ENCODE peak calls at places on chromosomes 1 and 21, in seven cellular contexts. T is astrocyte, G is fibroblast of pulmonary artery, Y is heart left ventricle, Z is aorta, M is fibroblast of lung, W is foreskin fibroblast. N is an unnamed sample.

GRCh38 chr1:220294754-220295419 is 22.6 kb upstream of the RAB3GAP2 start:
- DNase-seq in T (peak; percentile 75), G (no peak), Y (no peak), Z (no peak), M (peak; percentile 80), W (no peak), N (peak; percentile 50)

GRCh38 chr1:101302831-101303511 is 66.2 kb downstream of the S1PR1 start:
- DNase-seq in T (peak; percentile 15), G (peak; percentile 39), Y (no peak), Z (no peak), M (peak; percentile 40), W (peak; percentile 66), N (peak; percentile 45)

GRCh38 chr21:33554236-33554981 is 11.6 kb downstream of the SON start:
- DNase-seq in T (no peak), G (no peak), Y (no peak), Z (no peak), M (no peak), W (no peak), N (no peak)

GRCh38 chr1:59177756-59178155 is 119.1 kb upstream of the FGGY start:
- DNase-seq in T (no peak), G (no peak), Y (no peak), Z (no peak), M (no peak), W (no peak), N (no peak)

GRCh38 chr1:176696109-176696508 is 233.1 kb downstream of the PAPPA2 start:
- DNase-seq in T (peak; percentile 42), G (peak; percentile 5), Y (no peak), Z (no peak), M (peak; percentile 56), W (peak; percentile 11), N (no peak)

GRCh38 chr21:35163381-35163780 is 114.3 kb upstream of the RUNX1 start:
- DNase-seq in T (peak; percentile 73), G (no peak), Y (no peak), Z (no peak), M (peak; percentile 79), W (peak; percentile 73), N (no peak)

GRCh38 chr1:208652300-208653160 is 408.3 kb upstream of the PLXNA2 start:
- DNase-seq in T (peak; percentile 44), G (peak; percentile 79), Y (peak; percentile 34), Z (peak; percentile 45), M (peak; percentile 56), W (peak; percentile 86), N (peak; percentile 76)

GRCh38 chr1:26555550-26555981 is 26.0 kb downstream of the RPS6KA1 start:
- DNase-seq in T (no peak), G (peak; percentile 34), Y (no peak), Z (no peak), M (no peak), W (no peak), N (no peak)

GRCh38 chr1:145729196-145729595 is 9.9 kb downstream of the CD160 start:
- DNase-seq in T (no peak), G (peak; percentile 21), Y (no peak), Z (no peak), M (no peak), W (peak; percentile 56), N (peak; percentile 37)

GRCh38 chr1:204592246-204592948 is 76.2 kb downstream of the MDM4 start:
- DNase-seq in T (no peak), G (no peak), Y (no peak), Z (no peak), M (no peak), W (no peak), N (no peak)

GRCh38 chr21:35323947-35324346 is 274.8 kb upstream of the RUNX1 start:
- DNase-seq in T (no peak), G (peak; percentile 19), Y (peak; percentile 57), Z (peak; percentile 56), M (peak; percentile 16), W (peak; percentile 63), N (peak; percentile 91)

GRCh38 chr1:48019714-48020315 is 22.6 kb upstream of the TRABD2B start:
- DNase-seq in T (no peak), G (peak; percentile 22), Y (peak; percentile 84), Z (peak; percentile 92), M (no peak), W (peak; percentile 31), N (peak; percentile 56)

GRCh38 chr1:155989242-155989991 is 11.1 kb upstream of the ARHGEF2 start:
- DNase-seq in T (no peak), G (peak; percentile 78), Y (peak; percentile 79), Z (peak; percentile 87), M (peak; percentile 50), W (peak; percentile 90), N (peak; percentile 84)

GRCh38 chr1:94602312-94602711 is 60.8 kb upstream of the F3 start:
- DNase-seq in T (peak; percentile 77), G (peak; percentile 64), Y (no peak), Z (no peak), M (peak; percentile 77), W (peak; percentile 30), N (no peak)

GRCh38 chr1:37792943-37793686 is 532 bp upstream of the MANEAL start:
- DNase-seq in T (no peak), G (no peak), Y (no peak), Z (no peak), M (no peak), W (no peak), N (no peak)

GRCh38 chr21:38295997-38296764 is 39.4 kb downstream of the KCNJ15 start:
- DNase-seq in T (no peak), G (peak; percentile 60), Y (no peak), Z (no peak), M (peak; percentile 36), W (peak; percentile 51), N (no peak)

GRCh38 chr1:232457607-232458006 is 172.3 kb downstream of the SIPA1L2 start:
- DNase-seq in T (no peak), G (no peak), Y (no peak), Z (no peak), M (no peak), W (no peak), N (no peak)

GRCh38 chr21:26093094-26093493 is 77.5 kb downstream of the APP start:
- DNase-seq in T (peak; percentile 34), G (peak; percentile 25), Y (no peak), Z (no peak), M (peak; percentile 41), W (peak; percentile 25), N (no peak)

GRCh38 chr1:235919127-235919796 is 52.6 kb upstream of the LYST start:
- DNase-seq in T (no peak), G (no peak), Y (no peak), Z (no peak), M (no peak), W (peak; percentile 83), N (no peak)

GRCh38 chr1:221724931-221725605 is 16.8 kb downstream of the DUSP10 start:
- DNase-seq in T (peak; percentile 85), G (peak; percentile 69), Y (peak; percentile 43), Z (peak; percentile 67), M (peak; percentile 88), W (peak; percentile 79), N (peak; percentile 72)

GRCh38 chr1:208857471-208857870 is 613.3 kb upstream of the PLXNA2 start:
- DNase-seq in T (no peak), G (no peak), Y (no peak), Z (no peak), M (no peak), W (no peak), N (no peak)

GRCh38 chr1:43547538-43548072 is 16.9 kb downstream of the PTPRF start:
- DNase-seq in T (no peak), G (no peak), Y (no peak), Z (no peak), M (no peak), W (no peak), N (no peak)

GRCh38 chr1:43546388-43547100 is 15.9 kb downstream of the PTPRF start:
- DNase-seq in T (no peak), G (no peak), Y (no peak), Z (no peak), M (no peak), W (no peak), N (no peak)

GRCh38 chr1:43543567-43543966 is 12.9 kb downstream of the PTPRF start:
- DNase-seq in T (no peak), G (no peak), Y (no peak), Z (no peak), M (no peak), W (no peak), N (no peak)

GRCh38 chr1:43545686-43546387 is 15.2 kb downstream of the PTPRF start:
- DNase-seq in T (no peak), G (no peak), Y (peak; percentile 54), Z (peak; percentile 77), M (no peak), W (peak; percentile 45), N (peak; percentile 44)

DNA sequence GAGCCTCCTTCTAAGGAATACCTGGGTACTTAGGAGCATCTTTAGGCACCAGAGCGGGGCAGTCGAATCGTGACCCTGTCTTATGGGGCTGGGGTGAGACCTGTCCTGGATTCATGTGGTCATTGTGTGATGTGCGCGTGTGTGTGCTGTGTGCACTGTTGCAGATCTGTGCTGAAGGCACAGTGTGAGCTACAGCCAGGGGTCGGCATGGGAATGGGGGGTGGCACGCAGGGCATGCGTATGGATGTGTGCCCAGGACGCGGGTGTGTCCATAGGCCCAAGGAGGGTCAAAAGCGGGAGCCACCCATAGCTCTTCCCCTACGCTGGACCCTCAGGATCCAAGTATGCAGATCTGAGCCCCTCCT is 14.6 kb downstream of the PTPRF start:
- DNase-seq in T (no peak), G (no peak), Y (no peak), Z (no peak), M (no peak), W (no peak), N (no peak)
- H3K4me3 ChIP-seq in T (no peak overlapping the region), G (no peak overlapping the region), Y (no peak overlapping the region), Z (no peak overlapping the region), M (no peak overlapping the region), W (no peak overlapping the region), N (no peak overlapping the region)

GRCh38 chr1:212007178-212007577 is 28.2 kb downstream of the INTS7 start:
- DNase-seq in T (no peak), G (no peak), Y (no peak), Z (no peak), M (no peak), W (no peak), N (no peak)
- H3K4me3 ChIP-seq in T (no peak overlapping the region), G (no peak overlapping the region), Y (no peak overlapping the region), Z (no peak overlapping the region), M (no peak overlapping the region), W (no peak overlapping the region), N (no peak overlapping the region)

GRCh38 chr1:9890224-9890731 is 19.8 kb downstream of the CTNNBIP1 start:
- DNase-seq in T (peak; percentile 93), G (peak; percentile 86), Y (peak; percentile 77), Z (peak; percentile 68), M (peak; percentile 96), W (peak; percentile 93), N (peak; percentile 88)

GRCh38 chr1:9889411-9889810 is 20.7 kb downstream of the CTNNBIP1 start:
- DNase-seq in T (no peak), G (no peak), Y (no peak), Z (no peak), M (no peak), W (no peak), N (no peak)

GRCh38 chr1:9891207-9891606 is 18.9 kb downstream of the CTNNBIP1 start:
- DNase-seq in T (peak; percentile 46), G (no peak), Y (no peak), Z (peak; percentile 12), M (peak; percentile 60), W (no peak), N (no peak)

GRCh38 chr1:9892563-9893528 is 17.2 kb downstream of the CTNNBIP1 start:
- DNase-seq in T (peak; percentile 87), G (peak; percentile 59), Y (no peak), Z (peak; percentile 41), M (peak; percentile 91), W (peak; percentile 90), N (peak; percentile 79)

GRCh38 chr1:9894115-9894514 is 16.0 kb downstream of the CTNNBIP1 start:
- DNase-seq in T (no peak), G (no peak), Y (no peak), Z (no peak), M (no peak), W (no peak), N (no peak)
- H3K4me3 ChIP-seq in T (no peak overlapping the region), G (no peak overlapping the region), Y (no peak overlapping the region), Z (no peak overlapping the region), M (no peak overlapping the region), W (no peak overlapping the region), N (no peak overlapping the region)

GRCh38 chr1:117644696-117645311 is 39.0 kb downstream of the TENT5C start:
- DNase-seq in T (no peak), G (no peak), Y (no peak), Z (no peak), M (no peak), W (no peak), N (no peak)
- H3K4me3 ChIP-seq in T (no peak overlapping the region), G (no peak overlapping the region), Y (no peak overlapping the region), Z (no peak overlapping the region), M (no peak overlapping the region), W (no peak overlapping the region), N (no peak overlapping the region)

N was measured in fibroblast of the aortic adventitia.